ENCODE peak calls at places on chromosomes 12 and 14, in eight cellular contexts. T is activated naive CD8-positive, alpha-beta T cell treated with anti-CD3 and anti-CD28 coated beads, Interleukin-2, amount 10 ng/mL, durations not matched to agents 7 days and 5 days; H is left cardiac atrium; C is HepG2; X is HCT116; R is naive thymus-derived CD8-positive, alpha-beta T cell; W is IMR-90; Q is pancreas. N is an unnamed sample.

GRCh38 chr12:24360907-24361306 is 411.4 kb upstream of the SOX5 start:
- ATAC-seq in R (no peak), T (no peak), H (no peak), Q (no peak), X (no peak), C (peak; percentile 99), W (peak; percentile 58), N (peak; percentile 75)

GRCh38 chr12:100827901-100828520 is 33.4 kb downstream of the ANO4 start:
- ATAC-seq in R (no peak), W (peak; percentile 38), X (peak; percentile 88), Q (peak; percentile 86), T (no peak), H (no peak), C (peak; percentile 76), N (no peak)

GRCh38 chr12:27973487-27973890 is 956 bp upstream of the PTHLH start:
- ATAC-seq in R (no peak), T (no peak), Q (no peak), H (no peak), C (no peak), X (no peak), W (no peak), N (no peak)

GRCh38 chr12:79569679-79570078 is 121.1 kb downstream of the PAWR start:
- ATAC-seq in X (no peak), H (no peak), T (no peak), Q (no peak), C (peak; percentile 51), W (no peak), R (no peak), N (no peak)

GRCh38 chr14:105449276-105450122 is 25.1 kb upstream of the CRIP2 start:
- ATAC-seq in T (no peak), H (peak; percentile 2), R (no peak), W (no peak), Q (peak; percentile 4), X (no peak), C (no peak), N (peak; percentile 5)

GRCh38 chr14:21044106-21044618 is 2.0 kb downstream of the RNASE7 start:
- ATAC-seq in Q (peak; percentile 30), C (peak; percentile 42), X (no peak), R (no peak), W (no peak), H (no peak), T (no peak), N (no peak)

GRCh38 chr12:42296503-42297109 is 29.3 kb downstream of the ZCRB1 start:
- ATAC-seq in W (no peak), Q (no peak), C (peak; percentile 57), H (no peak), T (no peak), X (peak; percentile 53), R (no peak), N (no peak)

GRCh38 chr14:21038416-21039058 is 3.6 kb upstream of the RNASE7 start:
- ATAC-seq in T (no peak), H (peak; percentile 26), W (no peak), X (no peak), C (no peak), R (no peak), Q (peak; percentile 1), N (no peak)

GRCh38 chr14:30295980-30296379 is 263.0 kb upstream of the G2E3 start:
- ATAC-seq in H (no peak), C (peak; percentile 27), W (no peak), X (no peak), R (no peak), T (no peak), Q (no peak), N (no peak)

GRCh38 chr12:128795530-128796361 is 28.0 kb downstream of the SLC15A4 start:
- ATAC-seq in Q (no peak), W (no peak), H (no peak), X (no peak), R (no peak), C (no peak), T (no peak), N (peak; percentile 59)

GRCh38 chr14:61977217-61977616 is 215.0 kb downstream of the SNAPC1 start:
- ATAC-seq in Q (no peak), C (no peak), T (no peak), H (no peak), W (no peak), R (no peak), X (no peak), N (no peak)

GRCh38 chr12:3218846-3219632 is 141.9 kb downstream of the TSPAN9 start:
- ATAC-seq in C (no peak), W (peak; percentile 7), R (no peak), H (peak; percentile 39), X (no peak), T (no peak), Q (no peak), N (no peak)

GRCh38 chr12:111767362-111768158 is 827 bp downstream of the ALDH2 start:
- ATAC-seq in X (peak; percentile 58), R (no peak), T (no peak), C (peak; percentile 62), H (peak; percentile 44), Q (peak; percentile 65), W (peak; percentile 46), N (no peak)

GRCh38 chr12:57224973-57225679 is 4.4 kb upstream of the SHMT2 start:
- ATAC-seq in X (no peak), R (peak; percentile 78), H (peak; percentile 56), C (peak; percentile 76), T (peak; percentile 53), W (no peak), Q (peak; percentile 65), N (peak; percentile 34)

GRCh38 chr14:52112336-52113018 is 43.6 kb upstream of the NID2 start:
- ATAC-seq in H (no peak), R (no peak), X (no peak), Q (no peak), T (no peak), W (no peak), C (no peak), N (no peak)

GRCh38 chr12:47017041-47017713 is 62.2 kb upstream of the PCED1B start:
- ATAC-seq in R (no peak), Q (no peak), T (no peak), X (no peak), C (no peak), H (no peak), W (no peak), N (no peak)

GRCh38 chr12:128449146-128449894 is 182.3 kb downstream of the TMEM132C start:
- ATAC-seq in X (no peak), Q (no peak), W (no peak), R (no peak), H (no peak), T (no peak), C (no peak), N (no peak)

GRCh38 chr12:30785630-30786029 is 30.9 kb upstream of the CAPRIN2 start:
- ATAC-seq in H (no peak), R (no peak), X (no peak), Q (no peak), C (no peak), T (no peak), W (no peak), N (no peak)

GRCh38 chr12:124725612-124726237 is 137.9 kb downstream of the SCARB1 start:
- ATAC-seq in H (no peak), X (no peak), W (no peak), R (no peak), T (no peak), Q (no peak), C (no peak), N (no peak)

GRCh38 chr14:103897075-103897947 is 30.9 kb upstream of the TDRD9 start:
- ATAC-seq in T (no peak), R (no peak), C (peak; percentile 39), X (no peak), W (no peak), H (peak; percentile 27), Q (peak; percentile 84), N (no peak)

GRCh38 chr14:102573591-102574046 is 18.8 kb upstream of the RCOR1 start:
- ATAC-seq in T (no peak), H (no peak), X (no peak), C (no peak), W (no peak), Q (no peak), R (no peak), N (peak; percentile 80)

GRCh38 chr12:49389092-49389703 is 21.9 kb downstream of the SPATS2 start:
- ATAC-seq in R (peak; percentile 100), C (no peak), Q (no peak), W (no peak), X (no peak), T (peak; percentile 95), H (no peak), N (peak; percentile 59)

GRCh38 chr12:6068226-6068625 is 56.2 kb downstream of the VWF start:
- ATAC-seq in T (no peak), W (no peak), C (no peak), R (no peak), H (no peak), Q (no peak), X (no peak), N (no peak)

GRCh38 chr12:15979096-15980091 is 68.3 kb downstream of the DERA start:
- ATAC-seq in C (peak; percentile 99), H (peak; percentile 69), W (peak; percentile 74), Q (peak; percentile 78), X (peak; percentile 99), R (no peak), T (no peak), N (no peak)

GRCh38 chr14:101917413-101918124 is 46.8 kb upstream of the DYNC1H1 start:
- ATAC-seq in W (peak; percentile 44), T (no peak), Q (peak; percentile 11), H (no peak), X (peak; percentile 22), C (peak; percentile 44), R (no peak), N (no peak)

GRCh38 chr12:12901158-12901791 is 9.9 kb downstream of the GPRC5A start:
- ATAC-seq in R (no peak), H (peak; percentile 90), X (peak; percentile 53), C (peak; percentile 65), T (no peak), Q (peak; percentile 60), W (peak; percentile 69), N (no peak)

GRCh38 chr14:70208380-70208779 is 19.6 kb upstream of the SLC8A3 start:
- ATAC-seq in C (no peak), T (no peak), X (no peak), Q (no peak), W (no peak), R (no peak), H (no peak), N (no peak)

GRCh38 chr12:50923361-50924130 is 28.8 kb upstream of the HIGD1C start:
- ATAC-seq in R (no peak), W (no peak), C (no peak), H (no peak), T (no peak), X (no peak), Q (no peak), N (no peak)

GRCh38 chr12:27498159-27498558 is 25.8 kb upstream of the PPFIBP1 start:
- ATAC-seq in T (peak; percentile 69), H (no peak), C (no peak), Q (no peak), W (no peak), R (no peak), X (no peak), N (peak; percentile 45)

GRCh38 chr12:62581288-62582064 is 114.8 kb downstream of the MON2 start:
- ATAC-seq in T (no peak), Q (peak; percentile 85), C (peak; percentile 85), X (peak; percentile 84), R (peak; percentile 56), H (peak; percentile 89), W (peak; percentile 90), N (no peak)

GRCh38 chr14:33014710-33015109 is 76.0 kb downstream of the NPAS3 start:
- ATAC-seq in C (peak; percentile 53), W (no peak), T (no peak), R (no peak), X (no peak), Q (no peak), H (no peak), N (peak; percentile 29)

GRCh38 chr12:115761784-115762183 is 515.7 kb downstream of the MED13L start:
- ATAC-seq in T (no peak), H (no peak), R (no peak), W (no peak), X (no peak), Q (no peak), C (no peak), N (no peak)

GRCh38 chr14:98203421-98203820 is 1068.6 kb downstream of the BCL11B start:
- ATAC-seq in X (no peak), Q (no peak), W (no peak), R (peak; percentile 46), H (no peak), C (no peak), T (no peak), N (no peak)

GRCh38 chr12:2415568-2415944 is 362.8 kb downstream of the CACNA1C start:
- ATAC-seq in X (no peak), W (no peak), H (no peak), C (no peak), R (no peak), T (no peak), Q (no peak), N (no peak)

N was measured in stimulated activated memory B cell treated with anti-CD40 and anti-IgM and Interleukin-4, amounts not matched to agents 10 μg/mL and 1 μg/mL and 100 μg/mL, for 72 hours.